ENCODE peak calls at places on chromosomes 6 and 20, in four cellular contexts. N is H1, W is HepG2, T is K562. Z is an unnamed sample.

GRCh38 chr20:2911200-2911599 is 37.9 kb downstream of the PTPRA start:
- DNase-seq in T (no peak), W (no peak), N (no peak), Z (no peak)

GRCh38 chr20:36173451-36173933 is 19.0 kb downstream of the EPB41L1 start:
- DNase-seq in W (no peak), T (peak), N (peak), Z (no peak)

GRCh38 chr6:101887532-101887931 is 494.0 kb downstream of the GRIK2 start:
- DNase-seq in W (no peak), N (no peak), T (no peak), Z (no peak)

GRCh38 chr6:25219581-25220249 is 59.5 kb upstream of the CARMIL1 start:
- DNase-seq in W (no peak), N (no peak), T (no peak), Z (no peak)

GRCh38 chr6:129104131-129104530 is 221.2 kb downstream of the LAMA2 start:
- DNase-seq in N (no peak), W (no peak), T (no peak), Z (no peak)

GRCh38 chr6:35796236-35796635 is 887 bp downstream of the CLPS start:
- DNase-seq in N (no peak), W (no peak), T (no peak), Z (no peak)

GRCh38 chr20:53677447-53678314 is 84.0 kb upstream of the ZNF217 start:
- DNase-seq in W (peak), N (no peak), T (peak), Z (peak)

GRCh38 chr6:125014157-125014957 is 52.1 kb downstream of the RNF217 start:
- DNase-seq in N (no peak), W (no peak), T (peak), Z (no peak)

GRCh38 chr6:71199796-71200195 is 88.8 kb upstream of the OGFRL1 start:
- DNase-seq in W (no peak), T (no peak), N (no peak), Z (no peak)

GRCh38 chr20:19735446-19735845 is 22.6 kb upstream of the RIN2 start:
- DNase-seq in T (no peak), N (no peak), W (peak), Z (peak)

GRCh38 chr6:143959865-143960264 is 48.2 kb downstream of the PLAGL1 start:
- DNase-seq in T (no peak), W (peak), N (no peak), Z (no peak)

GRCh38 chr6:46015119-46015968 is at the start of gene CLIC5:
- DNase-seq in N (no peak), W (no peak), T (no peak), Z (no peak)

GRCh38 chr20:3121955-3122610 is 37.6 kb upstream of the AVP start:
- DNase-seq in T (no peak), N (no peak), W (no peak), Z (no peak)

GRCh38 chr6:93787841-93788240 is 368.5 kb upstream of the EPHA7 start:
- DNase-seq in W (no peak), T (no peak), N (no peak), Z (no peak)

GRCh38 chr6:150607044-150607650 is 7.5 kb downstream of the PLEKHG1 start:
- DNase-seq in W (no peak), T (no peak), N (no peak), Z (no peak)

GRCh38 chr20:11111191-11111590 is 437.4 kb upstream of the JAG1 start:
- DNase-seq in N (no peak), T (no peak), W (no peak), Z (no peak)

GRCh38 chr6:6285679-6286078 is 34.8 kb downstream of the F13A1 start:
- DNase-seq in T (no peak), N (no peak), W (no peak), Z (no peak)

GRCh38 chr6:54037277-54037779 is 73.9 kb upstream of the MLIP start:
- DNase-seq in N (no peak), W (peak), T (no peak), Z (no peak)

GRCh38 chr20:40945754-40946451 is 82.7 kb upstream of the TOP1 start:
- DNase-seq in W (peak), N (peak), T (peak), Z (peak)

GRCh38 chr6:34391711-34392496 is 565 bp downstream of the NUDT3 start:
- DNase-seq in N (no peak), W (peak), T (peak), Z (peak)

GRCh38 chr6:46990031-46990644 is 52.0 kb downstream of the ADGRF1 start:
- DNase-seq in N (no peak), W (no peak), T (no peak), Z (no peak)

GRCh38 chr6:27839303-27840081 is 72.7 kb downstream of the OR2B2 start:
- DNase-seq in N (no peak), T (peak), W (peak), Z (peak)

GRCh38 chr20:45306431-45306982 is at the start of gene RBPJL:
- DNase-seq in N (no peak), W (no peak), T (peak), Z (no peak)

GRCh38 chr6:95742895-95743294 is 165.6 kb downstream of the MANEA start:
- DNase-seq in N (no peak), W (no peak), T (no peak), Z (no peak)

GRCh38 chr6:107154131-107154906 is 39.0 kb upstream of the BEND3 start:
- DNase-seq in W (peak), T (no peak), N (no peak), Z (no peak)

GRCh38 chr20:33076662-33077398 is 2.6 kb upstream of the BPIFB4 start:
- DNase-seq in T (no peak), W (peak), N (no peak), Z (no peak)

GRCh38 chr20:36754656-36755222 is 8.8 kb upstream of the NDRG3 start:
- DNase-seq in T (peak), W (peak), N (no peak), Z (peak)

GRCh38 chr6:11824986-11825385 is 46.4 kb upstream of the ADTRP start:
- DNase-seq in N (no peak), W (no peak), T (no peak), Z (no peak)

GRCh38 chr6:140043357-140043756 is 668.9 kb upstream of the CITED2 start:
- DNase-seq in W (no peak), T (no peak), N (no peak), Z (peak)

GRCh38 chr6:36422714-36423100 is 19.9 kb downstream of the PXT1 start:
- DNase-seq in N (no peak), T (no peak), W (no peak), Z (no peak)

GRCh38 chr20:10079964-10080363 is 45.2 kb downstream of the ANKEF1 start:
- DNase-seq in N (no peak), T (no peak), W (no peak), Z (no peak)

GRCh38 chr6:148945311-148946021 is 198.6 kb downstream of the UST start:
- DNase-seq in W (no peak), T (no peak), N (no peak), Z (no peak)

GRCh38 chr20:58524814-58525213 is 9.6 kb upstream of the APCDD1L start:
- DNase-seq in N (no peak), T (no peak), W (no peak), Z (no peak)

GRCh38 chr6:1312444-1313363 is 806 bp downstream of the FOXQ1 start:
- DNase-seq in W (no peak), N (no peak), T (no peak), Z (peak)

GRCh38 chr6:4103929-4104328 is 25.0 kb upstream of the FAM217A start:
- DNase-seq in W (no peak), T (no peak), N (no peak), Z (no peak)

GRCh38 chr6:99330159-99330558 is 19.3 kb downstream of the FAXC start:
- DNase-seq in T (peak), W (peak), N (no peak), Z (peak)

GRCh38 chr20:38073307-38074010 is 39.9 kb downstream of the RPRD1B start:
- DNase-seq in T (peak), N (no peak), W (peak), Z (peak)

GRCh38 chr6:105819774-105820173 is 266.4 kb upstream of the PRDM1 start:
- DNase-seq in N (no peak), T (no peak), W (no peak), Z (no peak)

GRCh38 chr6:105825210-105825609 is 260.9 kb upstream of the PRDM1 start:
- DNase-seq in W (no peak), N (no peak), T (no peak), Z (no peak)

GRCh38 chr6:105821027-105821426 is 265.1 kb upstream of the PRDM1 start:
- DNase-seq in N (no peak), W (no peak), T (no peak), Z (no peak)

DNA sequence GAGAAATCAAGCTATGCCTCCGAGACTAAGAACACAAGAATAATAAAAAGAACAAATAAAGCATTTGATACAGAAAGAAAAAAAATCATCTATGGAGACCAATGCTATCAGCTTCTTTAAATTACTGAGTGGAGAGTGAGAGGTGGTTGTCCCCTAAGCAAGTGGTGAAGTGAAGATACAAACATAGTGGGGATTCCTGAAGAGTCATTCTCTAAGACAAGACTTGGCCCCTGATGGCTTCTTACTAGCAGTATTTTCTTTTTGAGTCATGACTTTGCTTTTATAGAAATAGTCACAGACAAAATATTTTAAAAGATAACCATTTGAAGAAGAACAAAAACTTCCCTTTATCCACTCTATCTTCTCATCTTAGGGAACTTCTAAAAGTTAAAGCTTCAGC is 261.4 kb upstream of the PRDM1 start:
- DNase-seq in W (no peak), N (no peak), T (no peak), Z (no peak)
- TF ChIP-seq PHF8 in W (no peak), N (no peak), T (no peak), Z (no peak)

GRCh38 chr6:31179896-31180295 is 9.4 kb upstream of the POU5F1 start:
- DNase-seq in T (no peak), W (no peak), N (no peak), Z (no peak)
- H3K4me2 ChIP-seq in T (no peak), W (no peak), N (no peak), Z (no peak)

DNA sequence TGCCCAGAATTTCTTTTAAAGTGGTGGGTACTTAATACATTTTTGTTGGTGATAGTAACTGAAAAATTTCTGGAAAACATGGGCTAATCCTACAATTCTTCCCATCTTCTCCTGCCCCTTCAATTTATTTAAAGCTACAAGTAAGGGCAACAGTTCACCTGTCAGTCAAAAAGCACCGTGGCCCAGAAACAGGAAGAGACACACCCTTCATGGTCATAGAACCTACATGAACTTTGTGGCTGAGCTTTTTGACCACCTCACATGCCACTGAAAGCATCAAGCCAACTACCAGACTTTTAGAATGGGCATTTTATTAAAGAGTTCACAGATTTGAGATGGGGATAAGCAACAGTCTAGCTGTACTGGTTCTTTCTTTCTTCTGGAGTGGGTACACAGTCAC is 201.1 kb upstream of the CNR1 start:
- DNase-seq in W (no peak), T (no peak), N (no peak), Z (no peak)
- TF ChIP-seq PHF8 in W (no peak), T (no peak), N (no peak), Z (no peak)

DNA sequence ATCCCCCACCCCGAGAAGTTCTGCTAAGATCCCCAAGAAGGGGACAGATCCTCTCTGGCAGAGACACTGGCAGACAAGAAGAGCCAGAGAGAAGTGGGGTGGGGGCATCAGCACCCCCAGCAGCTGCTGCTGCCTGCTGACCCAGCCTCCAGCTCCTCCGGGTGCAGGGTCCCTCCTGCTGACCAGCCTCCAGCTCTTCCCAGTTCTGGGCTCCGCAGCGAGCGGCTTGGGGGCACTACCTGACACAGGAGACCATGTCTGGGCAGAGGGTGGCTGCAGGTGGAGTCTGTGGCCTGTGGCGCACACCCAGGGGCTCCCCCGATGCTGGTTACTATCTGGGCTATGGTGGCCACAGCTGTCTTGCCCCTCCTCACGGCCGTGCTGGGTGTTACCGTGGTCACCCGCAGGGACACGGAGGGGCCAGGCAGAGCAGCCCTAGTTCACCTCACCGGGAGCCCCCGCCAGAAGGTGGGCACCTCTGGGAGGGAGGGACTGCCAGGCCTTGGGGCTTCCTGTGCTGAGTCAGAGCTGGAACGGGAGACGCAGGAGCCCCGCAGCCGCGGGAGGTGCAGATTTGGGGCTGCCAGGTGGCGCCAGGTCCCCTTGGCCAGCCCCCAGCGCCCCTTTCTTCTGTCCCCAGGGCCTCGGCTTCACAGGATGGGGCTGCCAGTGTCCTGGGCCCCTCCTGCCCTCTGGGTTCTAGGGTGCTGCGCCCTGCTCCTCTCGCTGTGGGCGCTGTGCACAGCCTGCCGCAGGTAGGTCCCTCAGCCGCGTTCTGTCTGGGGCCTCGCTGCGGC is 627 bp downstream of the LIME1 start:
- DNase-seq in N (no peak), W (no peak), T (no peak), Z (no peak)
- H3K4me2 ChIP-seq in N (peak), W (peak), T (no peak), Z (no peak)

DNA sequence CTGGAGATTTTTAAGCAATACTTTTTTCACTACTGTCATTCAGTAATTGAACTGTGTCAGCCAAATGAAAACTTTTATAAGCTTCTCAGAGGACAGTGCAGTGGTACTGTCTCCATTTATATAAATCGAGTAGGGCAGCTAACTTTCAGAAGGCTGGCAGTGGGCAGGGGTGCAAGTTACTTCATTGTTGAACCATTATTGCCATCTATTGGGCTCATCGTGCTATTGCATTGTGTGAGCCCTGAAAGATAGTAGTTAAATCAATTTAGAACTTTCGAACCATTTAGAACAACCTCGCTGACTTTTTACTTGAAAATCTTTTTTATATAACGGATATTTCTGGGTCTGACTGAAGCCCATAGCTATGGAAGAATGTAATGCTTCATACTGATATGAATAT is 347.8 kb upstream of the PLCB4 start:
- DNase-seq in T (peak), N (no peak), W (peak), Z (peak)
- TF ChIP-seq PHF8 in T (no peak), N (no peak), W (no peak), Z (no peak)

Z was measured in A549.